ENCODE peak calls at places on chromosomes 6 and 20, in five cellular contexts. N is NT2/D1, L is HepG2, X is GM12878, G is H1. U is an unnamed sample.
A peak's percentile ranks its signal among the peaks of the same experiment; 100 is the strongest.

GRCh38 chr20:1323256-1323655 is 5.7 kb downstream of the SDCBP2 start:
- DNase-seq in N (no peak), L (no peak), X (no peak), G (no peak), U (no peak)

GRCh38 chr20:42531675-42531985 is 658.1 kb downstream of the PTPRT start:
- DNase-seq in N (no peak), L (no peak), X (no peak), G (no peak), U (no peak)

GRCh38 chr20:62027116-62027515 is 38.6 kb downstream of the TAF4 start:
- DNase-seq in N (no peak), L (no peak), X (no peak), G (no peak), U (no peak)

GRCh38 chr6:143939364-143939763 is 68.7 kb downstream of the PLAGL1 start:
- DNase-seq in N (no peak), L (no peak), X (no peak), G (no peak), U (no peak)

GRCh38 chr6:79466222-79466834 is 70.9 kb downstream of the LCA5 start:
- DNase-seq in N (no peak), L (no peak), X (no peak), G (no peak), U (peak; percentile 12)

GRCh38 chr20:37615507-37616425 is 78.1 kb upstream of the CTNNBL1 start:
- DNase-seq in N (peak; percentile 48), L (peak; percentile 62), X (no peak), G (peak; percentile 79), U (peak; percentile 64)

GRCh38 chr6:2118136-2118535 is 127.3 kb downstream of the GMDS start:
- DNase-seq in N (no peak), L (no peak), X (no peak), G (no peak), U (no peak)

GRCh38 chr6:165091121-165091785 is 218.2 kb downstream of the C6orf118 start:
- DNase-seq in N (no peak), L (no peak), X (no peak), G (no peak), U (no peak)

GRCh38 chr6:63503199-63503598 is 69.1 kb upstream of the LOC128125822 start:
- DNase-seq in N (no peak), L (no peak), X (no peak), G (no peak), U (no peak)

GRCh38 chr6:52495859-52496396 is 75.8 kb downstream of the EFHC1 start:
- DNase-seq in N (no peak), L (no peak), X (no peak), G (peak; percentile 19), U (no peak)

GRCh38 chr6:138403801-138404665 is at the start of gene HEBP2:
- DNase-seq in N (peak; percentile 89), L (peak; percentile 96), X (peak; percentile 65), G (peak; percentile 97), U (peak; percentile 94)

GRCh38 chr6:30325873-30326445 is 768 bp upstream of the TRIM39 start:
- DNase-seq in N (peak; percentile 51), L (no peak), X (peak; percentile 28), G (peak; percentile 88), U (peak; percentile 34)

GRCh38 chr20:48919882-48920526 is 1.5 kb upstream of the ARFGEF2 start:
- DNase-seq in N (peak; percentile 15), L (peak; percentile 98), X (no peak), G (no peak), U (no peak)

GRCh38 chr6:170368544-170368943 is 62.0 kb downstream of the FAM120B start:
- DNase-seq in N (no peak), L (no peak), X (no peak), G (no peak), U (no peak)

GRCh38 chr6:163626073-163626867 is 211.8 kb downstream of the QKI start:
- DNase-seq in N (no peak), L (no peak), X (no peak), G (no peak), U (no peak)

GRCh38 chr6:33695451-33695855 is 16.0 kb downstream of the UQCC2 start:
- DNase-seq in N (no peak), L (no peak), X (no peak), G (no peak), U (no peak)
- TF ChIP-seq SUZ12 in N (no peak), L (no peak), X (no peak), G (no peak), U (no peak)

DNA sequence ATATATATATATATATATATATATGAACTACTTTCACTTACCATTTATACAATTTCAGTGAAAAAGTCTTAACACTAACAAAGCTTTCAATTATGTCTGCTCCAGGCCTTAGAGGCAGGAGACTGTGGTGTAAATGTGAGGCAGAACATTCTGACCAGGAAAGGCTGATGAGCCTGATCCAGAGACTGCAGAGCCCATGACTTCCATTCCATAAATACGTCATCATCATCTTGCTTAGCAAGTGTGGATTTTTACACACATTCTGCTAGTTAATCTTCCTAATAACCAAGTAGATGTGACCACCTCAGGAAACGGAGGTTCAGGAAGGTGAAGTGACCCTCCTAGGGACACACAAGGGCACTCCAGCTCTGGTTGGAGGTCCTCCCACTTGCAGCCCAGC is 14.9 kb downstream of the TRERF1 start:
- DNase-seq in N (no peak), L (no peak), X (no peak), G (no peak), U (no peak)
- TF ChIP-seq SUZ12 in N (no peak), L (no peak), X (no peak), G (no peak), U (no peak)

GRCh38 chr6:88045521-88046136 is 2.0 kb upstream of the SPACA1 start:
- DNase-seq in N (no peak), L (no peak), X (no peak), G (no peak), U (no peak)

GRCh38 chr6:88047510-88048150 is at the start of gene SPACA1:
- DNase-seq in N (no peak), L (no peak), X (no peak), G (no peak), U (no peak)

GRCh38 chr6:88048556-88048955 is 915 bp downstream of the SPACA1 start:
- DNase-seq in N (no peak), L (no peak), X (no peak), G (no peak), U (no peak)

GRCh38 chr6:88044530-88044929 is 3.1 kb upstream of the SPACA1 start:
- DNase-seq in N (no peak), L (no peak), X (no peak), G (no peak), U (no peak)

DNA sequence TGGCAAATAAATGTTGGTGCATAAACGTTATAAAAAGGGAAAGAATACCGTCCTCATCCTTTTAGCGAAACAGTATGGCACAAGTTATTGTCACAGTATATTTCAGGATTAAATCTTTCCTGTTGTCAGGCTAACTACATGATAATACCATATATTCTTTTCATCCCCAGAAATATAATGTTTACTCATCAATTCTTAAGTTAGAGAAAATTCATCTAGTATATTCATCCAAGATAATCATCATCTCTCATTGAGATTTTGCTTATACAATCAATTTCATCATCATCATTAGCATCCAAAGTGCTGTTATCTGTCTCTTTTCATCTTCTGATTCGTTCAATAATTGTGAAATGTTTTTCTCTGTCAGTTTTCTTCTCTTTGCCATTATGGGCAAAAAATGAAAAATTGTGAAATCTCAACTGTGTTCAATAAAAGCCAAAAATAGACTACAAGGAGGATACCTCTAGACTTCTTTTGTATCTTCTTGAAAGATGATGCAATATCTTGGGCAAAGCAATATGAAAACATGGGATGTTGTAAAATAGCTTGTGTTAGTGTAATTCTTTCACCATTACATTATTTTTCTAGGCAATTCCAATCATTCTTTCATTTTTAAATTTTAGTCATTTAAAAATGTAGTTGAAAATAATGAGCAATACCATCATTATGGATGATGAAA is 2.6 kb downstream of the SPACA1 start:
- DNase-seq in N (no peak), L (no peak), X (no peak), G (no peak), U (no peak)
- TF ChIP-seq SUZ12 in N (no peak), L (no peak), X (no peak), G (no peak), U (no peak)

GRCh38 chr6:113496157-113496556 is 361.0 kb upstream of the MARCKS start:
- DNase-seq in N (no peak), L (no peak), X (no peak), G (no peak), U (no peak)
- TF ChIP-seq SUZ12 in N (no peak), L (no peak), X (no peak), G (no peak), U (no peak)

U was measured in HEK293T.